ENCODE peak calls at places on chromosomes 7 and 10, in eight cellular contexts. Q is progenitor cell of endocrine pancreas, I is Panc1, H is cardiac fibroblast, U is WERI-Rb-1, P is mucosa of descending colon, S is esophagus squamous epithelium, C is lung. A is an unnamed sample.

GRCh38 chr10:78829570-78829969 is 239.2 kb upstream of the ZMIZ1 start:
- DNase-seq in H (peak; percentile 12), P (no peak), U (no peak), Q (no peak), I (no peak), S (no peak), C (no peak), A (no peak)

GRCh38 chr7:139108256-139109187 is 998 bp downstream of the ZC3HAV1 start:
- DNase-seq in U (no peak), Q (peak; percentile 40), I (no peak), S (no peak), H (peak; percentile 30), C (peak; percentile 32), P (peak; percentile 75), A (peak; percentile 50)

GRCh38 chr10:123741146-123741545 is 75.0 kb downstream of the GPR26 start:
- DNase-seq in S (no peak), Q (no peak), U (no peak), H (no peak), C (no peak), I (no peak), P (no peak), A (no peak)

GRCh38 chr7:22784346-22784745 is 38.3 kb downstream of the TOMM7 start:
- DNase-seq in S (no peak), C (no peak), H (no peak), P (no peak), U (no peak), Q (no peak), I (no peak), A (no peak)

GRCh38 chr10:48469516-48470020 is 135.3 kb downstream of the ARHGAP22 start:
- DNase-seq in U (no peak), I (no peak), C (no peak), P (no peak), Q (no peak), S (no peak), H (no peak), A (no peak)

GRCh38 chr7:30162622-30163124 is 27.9 kb downstream of the MTURN start:
- DNase-seq in P (no peak), C (no peak), I (no peak), H (peak; percentile 79), S (no peak), Q (no peak), U (no peak), A (no peak)

GRCh38 chr7:28068811-28069216 is 111.8 kb downstream of the JAZF1 start:
- DNase-seq in U (no peak), P (no peak), S (no peak), I (no peak), C (no peak), H (peak; percentile 87), Q (no peak), A (no peak)

GRCh38 chr10:482036-482435 is 207.4 kb downstream of the DIP2C start:
- DNase-seq in I (no peak), S (no peak), C (no peak), Q (no peak), P (no peak), H (no peak), U (no peak), A (no peak)

GRCh38 chr10:32963102-32963501 is 5.1 kb upstream of the ITGB1 start:
- DNase-seq in Q (no peak), H (peak; percentile 92), P (no peak), I (no peak), C (no peak), U (no peak), S (no peak), A (no peak)

GRCh38 chr10:92691042-92691590 is 1.4 kb downstream of the HHEX start:
- DNase-seq in I (no peak), U (no peak), P (peak; percentile 50), Q (no peak), C (peak; percentile 29), S (no peak), H (peak; percentile 39), A (no peak)

GRCh38 chr10:114928818-114929217 is 9.2 kb upstream of the TRUB1 start:
- DNase-seq in S (no peak), Q (no peak), U (no peak), H (no peak), I (no peak), C (no peak), P (no peak), A (no peak)

GRCh38 chr10:132458595-132459251 is 61.7 kb downstream of the PWWP2B start:
- DNase-seq in C (no peak), H (peak; percentile 25), I (no peak), U (peak; percentile 53), Q (peak; percentile 71), P (peak; percentile 89), S (no peak), A (peak; percentile 80)

GRCh38 chr10:131901181-131901829 is 497 bp downstream of the PPP2R2D start:
- DNase-seq in S (no peak), Q (peak; percentile 43), U (no peak), P (peak; percentile 83), H (peak; percentile 37), I (no peak), C (peak; percentile 46), A (peak; percentile 61)

GRCh38 chr10:116891208-116891607 is 41.9 kb downstream of the ENO4 start:
- DNase-seq in S (no peak), Q (no peak), H (peak; percentile 91), I (no peak), C (no peak), U (no peak), P (peak; percentile 57), A (no peak)

GRCh38 chr10:58662314-58662713 is 149.6 kb downstream of the BICC1 start:
- DNase-seq in I (no peak), S (no peak), Q (no peak), C (no peak), P (no peak), U (no peak), H (peak; percentile 95), A (no peak)

GRCh38 chr10:85459906-85460305 is 906.7 kb downstream of the GRID1 start:
- DNase-seq in S (no peak), H (no peak), C (no peak), U (no peak), Q (no peak), P (no peak), I (no peak), A (no peak)

GRCh38 chr7:150845471-150845870 is 6.8 kb upstream of the AOC1 start:
- DNase-seq in H (no peak), S (no peak), P (no peak), I (no peak), U (no peak), C (no peak), Q (no peak), A (no peak)

GRCh38 chr10:3754727-3755439 is 30.1 kb downstream of the KLF6 start:
- DNase-seq in P (no peak), I (no peak), H (peak; percentile 97), S (no peak), Q (no peak), U (no peak), C (no peak), A (no peak)

GRCh38 chr7:11313801-11314200 is 340.1 kb downstream of the PHF14 start:
- DNase-seq in S (no peak), C (no peak), Q (no peak), U (no peak), H (no peak), I (no peak), P (no peak), A (no peak)

GRCh38 chr7:151850484-151851159 is 26.3 kb downstream of the PRKAG2 start:
- DNase-seq in Q (no peak), H (no peak), I (no peak), P (peak; percentile 54), S (no peak), C (peak; percentile 61), U (no peak), A (no peak)

GRCh38 chr10:120741415-120741814 is 109.7 kb upstream of the WDR11 start:
- DNase-seq in P (no peak), C (no peak), H (no peak), U (no peak), Q (no peak), I (no peak), S (no peak), A (no peak)

GRCh38 chr10:31622993-31623392 is 304.0 kb downstream of the ZEB1 start:
- DNase-seq in H (peak; percentile 37), P (no peak), C (no peak), I (no peak), U (no peak), Q (no peak), S (no peak), A (no peak)
- TF ChIP-seq CTCF in H (no peak), P (no peak), C (no peak), I (no peak), U (no peak), Q (no peak), S (no peak), A (no peak)

GRCh38 chr10:52105301-52105700 is 208.8 kb upstream of the DKK1 start:
- DNase-seq in U (no peak), I (no peak), Q (no peak), S (no peak), P (no peak), H (no peak), C (no peak), A (no peak)
- TF ChIP-seq CTCF in U (no peak), I (peak; percentile 10), Q (no peak), S (no peak), P (no peak), H (no peak), C (no peak), A (no peak)

DNA sequence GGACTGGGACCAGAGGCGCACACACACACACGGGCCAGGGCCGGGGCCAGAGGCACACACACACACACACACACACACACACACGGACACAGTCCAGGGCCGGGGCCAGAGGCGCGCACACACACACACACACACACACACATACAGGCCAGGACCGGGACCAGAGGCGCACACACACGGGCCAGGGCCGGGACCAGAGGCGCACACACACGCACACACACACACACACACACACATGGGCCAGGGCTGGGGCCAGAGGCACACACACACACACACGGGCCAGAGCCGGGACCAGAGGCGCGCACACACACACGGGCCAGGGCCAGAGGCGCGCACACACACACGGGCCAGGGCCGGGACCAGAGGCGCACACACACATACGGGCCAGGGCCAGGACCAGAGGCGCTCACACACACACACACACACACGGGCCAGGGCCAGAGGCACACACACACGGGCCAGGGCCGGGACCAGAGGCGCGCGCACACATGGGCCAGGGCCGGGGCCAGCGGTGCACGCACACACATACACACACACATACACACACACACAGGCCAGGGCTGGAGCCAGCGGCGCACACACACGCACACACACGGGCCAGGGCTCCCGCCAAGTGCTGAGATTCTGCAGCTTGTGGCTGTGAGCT is 268.8 kb downstream of the ELFN1 start:
- DNase-seq in I (no peak), Q (no peak), U (no peak), P (peak; percentile 58), C (no peak), S (no peak), H (no peak), A (no peak)
- TF ChIP-seq CTCF in I (no peak), Q (no peak), U (no peak), P (no peak), C (no peak), S (no peak), H (no peak), A (no peak)

DNA sequence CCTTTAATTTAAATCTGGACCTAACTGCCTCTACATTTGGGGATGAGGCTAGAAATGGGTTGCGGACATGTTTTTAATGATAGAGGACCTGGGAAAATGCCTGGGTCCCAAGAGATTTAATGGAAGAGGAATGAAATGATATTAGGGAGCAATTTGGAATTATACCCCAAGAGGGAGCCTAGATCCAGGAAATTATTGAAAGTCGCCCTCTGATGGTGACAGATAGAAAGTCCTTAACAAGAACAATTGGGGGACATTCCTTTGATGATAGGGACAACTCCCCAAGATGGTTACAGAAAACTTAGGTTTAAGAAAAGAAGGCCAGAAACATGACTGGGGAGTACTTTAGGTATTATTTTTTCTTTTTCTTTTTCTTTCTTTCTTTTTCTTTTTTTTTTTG is 9.5 kb upstream of the TSGA13 start:
- DNase-seq in H (peak; percentile 64), Q (no peak), C (no peak), U (no peak), I (peak; percentile 15), P (no peak), S (no peak), A (no peak)
- TF ChIP-seq CTCF in H (peak; percentile 63), Q (peak; percentile 45), C (peak; percentile 40), U (peak; percentile 37), I (peak; percentile 64), P (no peak), S (no peak), A (no peak)

A was measured in activated B cell treated with CpG ODN at 0.5 μM for 24 hours.